ENCODE peak calls at places on chromosomes 2 and 18, in six cellular contexts. W is Ammon's horn, H is NCI-H510A, L is NCI-H2081, Z is left cardiac atrium, S is heart right ventricle. P is an unnamed sample.

GRCh38 chr18:7954229-7954628 is 387.1 kb downstream of the PTPRM start:
- DNase-seq in H (no peak), Z (no peak), S (no peak), L (no peak), W (no peak), P (no peak)

GRCh38 chr2:134262666-134263065 is 8.8 kb downstream of the MGAT5 start:
- DNase-seq in S (no peak), L (no peak), W (no peak), H (no peak), Z (no peak), P (no peak)

GRCh38 chr2:216316743-216317142 is 55.5 kb downstream of the MARCHF4 start:
- DNase-seq in S (no peak), L (no peak), H (no peak), W (no peak), Z (no peak), P (no peak)

GRCh38 chr18:79521806-79522205 is 126.1 kb downstream of the NFATC1 start:
- DNase-seq in L (no peak), Z (no peak), H (no peak), W (no peak), S (no peak), P (no peak)

GRCh38 chr2:215028231-215028630 is 110.2 kb downstream of the ABCA12 start:
- DNase-seq in W (no peak), H (no peak), Z (no peak), L (no peak), S (no peak), P (no peak)

GRCh38 chr2:198880986-198881385 is 576.8 kb downstream of the SATB2 start:
- DNase-seq in Z (no peak), W (no peak), S (no peak), H (no peak), L (no peak), P (no peak)

GRCh38 chr2:85790499-85790898 is 36.7 kb downstream of the ATOH8 start:
- DNase-seq in S (no peak), Z (peak), L (no peak), H (no peak), W (no peak), P (peak)

GRCh38 chr2:135183822-135184221 is 131.7 kb downstream of the RAB3GAP1 start:
- DNase-seq in S (no peak), W (no peak), H (no peak), L (no peak), Z (no peak), P (no peak)

GRCh38 chr2:36438454-36438977 is 82.9 kb downstream of the CRIM1 start:
- DNase-seq in S (no peak), Z (no peak), H (no peak), L (no peak), W (no peak), P (no peak)

P was measured in sciatic nerve.